ENCODE peak calls at places on chromosomes 13 and 19, in eight cellular contexts. M, Y, Q, B, S, L, W and Z are unnamed samples.

GRCh38 chr13:21324793-21325192 is 134.3 kb downstream of the ZDHHC20 start:
- DNase-seq in M (no peak), Y (no peak), Q (no peak), B (no peak), S (no peak), L (no peak), W (no peak), Z (no peak)

GRCh38 chr13:96003304-96003703 is 49.9 kb downstream of the UGGT2 start:
- DNase-seq in M (no peak), Y (no peak), Q (peak; percentile 39), B (no peak), S (no peak), L (no peak), W (peak; percentile 29), Z (no peak)

GRCh38 chr13:45825124-45825650 is 26.4 kb downstream of the SIAH3 start:
- DNase-seq in M (no peak), Y (no peak), Q (no peak), B (no peak), S (no peak), L (no peak), W (no peak), Z (no peak)

GRCh38 chr13:19239114-19239860 is 57.7 kb upstream of the TUBA3C start:
- DNase-seq in M (no peak), Y (no peak), Q (no peak), B (no peak), S (no peak), L (no peak), W (no peak), Z (no peak)

GRCh38 chr19:35641515-35642151 is at the start of gene ETV2:
- DNase-seq in M (no peak), Y (peak; percentile 68), Q (peak; percentile 80), B (no peak), S (no peak), L (peak; percentile 72), W (peak; percentile 77), Z (peak; percentile 77)

GRCh38 chr19:34838753-34839431 is 65.9 kb upstream of the ZNF599 start:
- DNase-seq in M (no peak), Y (peak; percentile 47), Q (peak; percentile 92), B (no peak), S (peak; percentile 69), L (peak; percentile 89), W (peak; percentile 28), Z (peak; percentile 43)

GRCh38 chr19:37332839-37333238 is 38.1 kb upstream of the ZNF527 start:
- DNase-seq in M (no peak), Y (no peak), Q (no peak), B (no peak), S (no peak), L (no peak), W (no peak), Z (peak; percentile 3)

GRCh38 chr13:40562975-40563349 is 103.5 kb downstream of the FOXO1 start:
- DNase-seq in M (no peak), Y (no peak), Q (no peak), B (peak; percentile 12), S (no peak), L (no peak), W (no peak), Z (no peak)

GRCh38 chr13:111328111-111328802 is 7.8 kb downstream of the TEX29 start:
- DNase-seq in M (no peak), Y (no peak), Q (no peak), B (no peak), S (no peak), L (no peak), W (no peak), Z (no peak)

GRCh38 chr13:100434010-100434763 is 154.4 kb downstream of the GGACT start:
- DNase-seq in M (no peak), Y (no peak), Q (no peak), B (no peak), S (no peak), L (no peak), W (peak; percentile 40), Z (no peak)

GRCh38 chr13:96851856-96852255 is 142.4 kb downstream of the OXGR1 start:
- DNase-seq in M (no peak), Y (no peak), Q (no peak), B (no peak), S (peak; percentile 52), L (no peak), W (no peak), Z (peak; percentile 15)

GRCh38 chr13:20901668-20902437 is 693 bp downstream of the XPO4 start:
- DNase-seq in M (no peak), Y (peak; percentile 43), Q (peak; percentile 80), B (peak; percentile 16), S (peak; percentile 55), L (peak; percentile 28), W (peak; percentile 34), Z (peak; percentile 73)

GRCh38 chr13:80630685-80631121 is 289.8 kb upstream of the SPRY2 start:
- DNase-seq in M (no peak), Y (no peak), Q (no peak), B (no peak), S (no peak), L (no peak), W (peak; percentile 97), Z (no peak)

GRCh38 chr13:59809564-59809963 is 354.2 kb downstream of the DIAPH3 start:
- DNase-seq in M (no peak), Y (no peak), Q (no peak), B (no peak), S (no peak), L (no peak), W (no peak), Z (no peak)

GRCh38 chr19:40689339-40690049 is 957 bp downstream of the NUMBL start:
- DNase-seq in M (no peak), Y (no peak), Q (peak; percentile 69), B (no peak), S (peak; percentile 76), L (peak; percentile 32), W (no peak), Z (peak; percentile 77)

GRCh38 chr13:98798849-98799645 is 46.6 kb upstream of the SLC15A1 start:
- DNase-seq in M (no peak), Y (no peak), Q (no peak), B (no peak), S (no peak), L (no peak), W (peak; percentile 87), Z (peak; percentile 80)

DNA sequence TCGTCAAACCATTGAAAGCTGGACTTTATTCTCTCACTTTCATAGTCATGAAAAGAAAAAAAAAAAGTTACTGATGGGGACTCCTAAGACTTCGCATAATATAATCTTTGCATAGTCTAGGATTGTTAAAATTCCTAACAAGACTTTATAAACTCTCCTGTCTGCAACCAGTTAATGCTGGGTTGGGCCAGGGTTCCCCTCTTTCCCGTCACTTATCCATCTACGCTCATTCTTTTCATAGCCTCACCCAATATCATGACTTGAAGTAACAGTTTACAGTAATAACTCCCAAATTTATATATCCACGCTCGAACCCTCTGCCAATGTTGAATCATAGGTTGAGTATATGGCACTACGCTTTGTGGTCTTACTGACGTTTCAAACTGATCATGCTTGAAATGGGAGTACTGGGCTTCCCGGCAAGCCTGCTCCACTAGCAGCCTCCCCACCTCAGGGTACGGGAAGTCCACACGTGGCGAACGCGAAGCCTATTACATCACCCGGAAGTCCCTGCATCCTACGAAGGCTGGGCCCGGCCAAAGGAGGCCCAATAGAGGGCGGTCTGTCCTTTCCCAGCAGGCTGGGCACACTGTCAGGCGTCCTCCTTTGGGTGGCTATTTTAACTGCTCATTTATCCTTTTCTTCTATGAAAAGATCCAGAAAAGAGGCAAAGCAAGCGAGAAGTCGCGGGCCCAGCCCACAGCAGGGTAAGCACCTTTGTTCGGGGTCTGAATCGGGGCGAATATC is 694 bp upstream of the ZNF460 start:
- DNase-seq in M (peak; percentile 80), Y (peak; percentile 82), Q (peak; percentile 95), B (peak; percentile 90), S (peak; percentile 85), L (peak; percentile 83), W (peak; percentile 98), Z (peak; percentile 94)
- TF ChIP-seq CTCF in M (no peak), Y (no peak), Q (peak; percentile 40), B (no peak), S (no peak), L (no peak), W (peak; percentile 40), Z (peak; percentile 37)

GRCh38 chr19:57687363-57688010 is 5.7 kb downstream of the ZNF551 start:
- DNase-seq in M (no peak), Y (no peak), Q (no peak), B (no peak), S (no peak), L (no peak), W (no peak), Z (no peak)

GRCh38 chr19:57688011-57688763 is 6.4 kb downstream of the ZNF551 start:
- DNase-seq in M (no peak), Y (no peak), Q (no peak), B (no peak), S (no peak), L (no peak), W (no peak), Z (no peak)

GRCh38 chr19:57686727-57687126 is 5.0 kb downstream of the ZNF551 start:
- DNase-seq in M (no peak), Y (no peak), Q (no peak), B (no peak), S (no peak), L (no peak), W (no peak), Z (no peak)

GRCh38 chr19:57682226-57682766 is 519 bp downstream of the ZNF551 start:
- DNase-seq in M (no peak), Y (no peak), Q (no peak), B (no peak), S (no peak), L (no peak), W (no peak), Z (peak; percentile 56)
- TF ChIP-seq CTCF in M (no peak), Y (no peak), Q (no peak), B (no peak), S (no peak), L (no peak), W (no peak), Z (no peak)

GRCh38 chr13:24910502-24911134 is 146.6 kb downstream of the RNF17 start:
- DNase-seq in M (no peak), Y (no peak), Q (no peak), B (peak; percentile 3), S (no peak), L (no peak), W (no peak), Z (no peak)
- TF ChIP-seq CTCF in M (no peak), Y (no peak), Q (no peak), B (no peak), S (no peak), L (no peak), W (no peak), Z (no peak)

DNA sequence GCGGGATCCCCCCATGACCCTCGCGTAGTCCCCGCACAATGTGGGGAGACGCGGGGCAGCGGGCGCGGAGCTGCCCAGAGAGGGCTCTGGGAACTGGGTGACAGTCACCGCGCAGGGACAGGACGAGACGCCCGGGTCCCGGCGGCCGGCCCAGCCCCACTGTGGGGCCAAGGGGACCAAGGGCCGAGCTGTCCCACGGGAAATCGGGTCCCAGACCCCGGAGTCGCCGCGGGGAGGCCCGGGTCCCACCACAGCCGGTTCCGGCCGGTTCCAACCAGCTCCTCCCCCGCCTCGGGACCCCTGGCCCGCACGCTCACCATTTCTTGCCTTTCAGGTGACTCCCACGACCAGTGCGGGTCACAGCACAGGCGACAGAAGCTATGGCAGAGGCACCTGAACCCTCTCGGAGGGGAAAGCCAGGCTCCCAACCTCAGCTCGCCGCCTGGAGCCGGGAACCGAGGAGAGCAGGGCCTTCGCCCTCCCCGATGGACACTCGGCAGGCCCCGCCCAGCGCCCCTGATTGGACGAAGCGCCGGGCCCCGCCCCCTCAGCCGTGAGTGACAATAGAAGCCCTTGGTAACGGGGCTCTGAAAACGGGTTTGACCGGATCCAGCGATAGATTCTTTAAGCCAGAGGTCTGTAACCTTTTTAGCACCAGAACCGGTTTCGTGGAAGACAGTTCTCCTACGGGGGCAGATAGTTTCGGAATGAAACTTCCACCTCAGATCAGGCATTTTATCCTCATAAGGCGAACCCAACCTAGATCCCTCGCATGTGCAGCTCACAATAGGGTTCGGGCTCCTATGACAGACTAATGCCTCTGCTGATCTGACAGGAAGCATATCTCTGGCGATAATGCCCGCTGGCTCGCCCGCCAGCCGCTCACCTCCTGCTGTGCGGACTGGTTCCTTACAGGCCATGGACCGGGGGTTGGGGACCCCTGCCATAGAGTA is at the start of gene ZNF433:
- DNase-seq in M (peak; percentile 90), Y (peak; percentile 3), Q (peak; percentile 99), B (peak; percentile 94), S (peak; percentile 99), L (peak; percentile 99), W (peak; percentile 90), Z (peak; percentile 99)
- TF ChIP-seq CTCF in M (no peak), Y (no peak), Q (peak; percentile 19), B (no peak), S (no peak), L (no peak), W (no peak), Z (no peak)